ENCODE peak calls at places on chromosomes 12 and 14, in seven cellular contexts. I, A, V, E, L, W and C are unnamed samples.

GRCh38 chr14:95460647-95461478 is 55.6 kb downstream of the SYNE3 start:
- DNase-seq in I (no peak), A (peak), V (no peak), E (no peak), L (peak), W (peak), C (no peak)

GRCh38 chr12:25052191-25053020 is 103.5 kb upstream of the BCAT1 start:
- DNase-seq in I (no peak), A (no peak), V (no peak), E (peak), L (no peak), W (no peak), C (no peak)

GRCh38 chr14:104268725-104269436 is 130.5 kb downstream of the KIF26A start:
- DNase-seq in I (peak), A (no peak), V (no peak), E (peak), L (no peak), W (no peak), C (no peak)

GRCh38 chr12:51714666-51715065 is 123.6 kb downstream of the SCN8A start:
- DNase-seq in I (no peak), A (no peak), V (no peak), E (no peak), L (peak), W (no peak), C (no peak)

GRCh38 chr12:80936642-80937390 is 918 bp downstream of the LIN7A start:
- DNase-seq in I (peak), A (no peak), V (no peak), E (no peak), L (no peak), W (peak), C (no peak)

GRCh38 chr12:114447274-114447716 is 41.4 kb upstream of the TBX5 start:
- DNase-seq in I (no peak), A (no peak), V (no peak), E (no peak), L (no peak), W (no peak), C (no peak)

GRCh38 chr14:77241955-77242354 is 29.1 kb downstream of the NGB start:
- DNase-seq in I (no peak), A (no peak), V (no peak), E (no peak), L (no peak), W (no peak), C (no peak)

GRCh38 chr12:31832740-31833540 is 104.1 kb upstream of the AMN1 start:
- DNase-seq in I (no peak), A (no peak), V (no peak), E (peak), L (no peak), W (no peak), C (no peak)

GRCh38 chr12:232731-233614 is 19.0 kb upstream of the SLC6A12 start:
- DNase-seq in I (peak), A (no peak), V (no peak), E (peak), L (no peak), W (no peak), C (no peak)

GRCh38 chr12:116708826-116709756 is 28.8 kb downstream of the SPRING1 start:
- DNase-seq in I (peak), A (no peak), V (peak), E (peak), L (no peak), W (peak), C (no peak)

GRCh38 chr12:132200800-132201199 is 56.5 kb downstream of the NOC4L start:
- DNase-seq in I (no peak), A (no peak), V (no peak), E (no peak), L (no peak), W (no peak), C (no peak)

GRCh38 chr14:74516451-74517155 is 23.0 kb downstream of the ISCA2 start:
- DNase-seq in I (peak), A (no peak), V (no peak), E (no peak), L (no peak), W (peak), C (no peak)

DNA sequence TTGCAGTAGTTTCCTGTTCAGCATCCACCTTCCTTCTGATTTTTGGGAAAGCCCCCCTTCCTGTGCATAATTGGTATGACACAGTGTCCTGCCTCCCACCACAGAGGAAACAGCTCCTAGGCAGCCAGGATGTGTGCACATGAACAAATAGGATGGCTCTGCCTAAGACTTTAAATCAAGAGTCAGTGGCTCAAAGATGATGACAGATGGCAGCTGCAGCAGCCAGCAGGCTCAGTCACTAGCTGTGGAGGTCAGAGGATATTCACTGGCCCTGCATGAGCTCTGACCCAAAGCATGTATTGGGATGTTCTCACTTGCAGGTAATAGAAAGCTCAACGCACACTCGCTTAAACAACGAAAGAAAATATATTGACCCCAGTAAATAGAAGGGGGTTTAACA is 90.3 kb downstream of the KCNK10 start:
- DNase-seq in I (no peak), A (no peak), V (no peak), E (no peak), L (no peak), W (no peak), C (no peak)
- TF ChIP-seq CTCF in I (no peak), A (no peak), V (no peak), E (no peak), L (no peak), W (no peak), C (no peak)

GRCh38 chr12:72723732-72724131 is 451.6 kb downstream of the TRHDE start:
- DNase-seq in I (no peak), A (no peak), V (no peak), E (no peak), L (peak), W (no peak), C (no peak)
- TF ChIP-seq CTCF in I (no peak), A (no peak), V (no peak), E (no peak), L (no peak), W (no peak), C (no peak)

GRCh38 chr14:65961004-65961403 is 525.2 kb upstream of the CCDC196 start:
- DNase-seq in I (no peak), A (no peak), V (no peak), E (peak), L (no peak), W (peak), C (no peak)

GRCh38 chr14:65962952-65963351 is 523.2 kb upstream of the CCDC196 start:
- DNase-seq in I (no peak), A (no peak), V (no peak), E (no peak), L (no peak), W (no peak), C (no peak)

GRCh38 chr14:65966188-65966587 is 520.0 kb upstream of the CCDC196 start:
- DNase-seq in I (no peak), A (no peak), V (no peak), E (no peak), L (no peak), W (no peak), C (no peak)
- TF ChIP-seq CTCF in I (no peak), A (no peak), V (no peak), E (no peak), L (no peak), W (no peak), C (no peak)

DNA sequence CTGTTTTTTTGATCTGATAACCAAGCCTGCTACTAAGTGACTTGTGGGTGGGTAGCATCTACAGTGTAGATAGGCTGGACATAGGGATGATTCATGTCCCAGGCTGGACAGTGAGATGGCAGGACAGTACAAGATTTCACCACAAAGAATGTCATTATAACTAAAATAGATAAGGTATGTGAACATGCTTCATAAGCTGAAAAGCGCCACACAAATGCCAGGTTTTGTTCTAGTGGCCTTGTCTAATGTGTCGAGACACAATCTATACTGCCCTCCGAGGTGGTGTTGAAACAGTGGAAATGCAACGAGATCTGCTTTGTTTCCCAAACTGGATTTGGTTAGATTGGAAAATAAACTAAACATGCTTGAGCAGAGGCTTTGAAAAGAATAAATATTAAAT is 4.4 kb downstream of the LGALS3 start:
- DNase-seq in I (no peak), A (peak), V (no peak), E (no peak), L (no peak), W (no peak), C (no peak)
- TF ChIP-seq CTCF in I (peak), A (peak), V (no peak), E (no peak), L (peak), W (peak), C (no peak)

GRCh38 chr14:52412426-52412825 is 98.3 kb downstream of the PTGER2 start:
- DNase-seq in I (no peak), A (no peak), V (no peak), E (no peak), L (no peak), W (no peak), C (no peak)

GRCh38 chr14:52422650-52423356 is 108.7 kb downstream of the PTGER2 start:
- DNase-seq in I (no peak), A (no peak), V (no peak), E (no peak), L (no peak), W (no peak), C (no peak)

GRCh38 chr14:52413729-52414453 is 99.8 kb downstream of the PTGER2 start:
- DNase-seq in I (no peak), A (no peak), V (no peak), E (no peak), L (no peak), W (no peak), C (no peak)

DNA sequence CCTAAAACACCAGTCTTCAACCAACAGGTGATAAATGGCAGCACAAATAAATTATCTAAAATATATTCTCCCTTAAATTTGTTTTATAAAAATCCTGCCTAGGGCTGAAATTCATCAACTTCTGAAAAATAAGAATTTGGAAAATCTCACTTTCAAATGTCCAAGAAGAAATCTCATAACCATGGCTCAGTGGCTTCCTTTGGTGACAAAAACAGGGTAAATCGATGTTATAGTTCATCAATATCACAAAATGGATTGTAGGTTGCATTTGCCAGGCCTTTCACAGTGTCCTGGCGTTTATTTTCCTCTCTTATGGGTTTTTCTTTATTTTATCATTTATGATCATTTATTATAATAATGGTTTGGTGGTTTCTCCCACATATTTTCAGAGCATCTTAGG is 103.0 kb downstream of the PTGER2 start:
- DNase-seq in I (no peak), A (no peak), V (no peak), E (no peak), L (no peak), W (no peak), C (no peak)
- TF ChIP-seq CTCF in I (no peak), A (no peak), V (no peak), E (no peak), L (no peak), W (no peak), C (no peak)